ENCODE peak calls at places on chromosomes 7 and 10, in six cellular contexts. G is mesendoderm, W is H9, X is IMR-90, S is mesenchymal stem cell, Z is neuronal stem cell. F is an unnamed sample.
A peak's percentile ranks its signal among the peaks of the same experiment; 100 is the strongest.

GRCh38 chr10:23512355-23513058 is 73.6 kb downstream of the OTUD1 start:
- DNase-seq in X (peak; percentile 57), G (peak; percentile 10), W (no peak), Z (no peak), S (peak; percentile 80), F (no peak)

GRCh38 chr10:74981831-74982633 is 129.4 kb upstream of the SAMD8 start:
- DNase-seq in X (no peak), W (no peak), S (no peak), G (no peak), Z (no peak), F (no peak)

GRCh38 chr7:6228865-6229264 is 43.6 kb downstream of the CYTH3 start:
- DNase-seq in X (peak; percentile 74), G (no peak), S (peak; percentile 87), W (no peak), Z (no peak), F (no peak)

GRCh38 chr7:73487486-73487885 is 34.6 kb downstream of the BAZ1B start:
- DNase-seq in X (peak; percentile 6), Z (no peak), G (no peak), W (no peak), S (peak; percentile 3), F (no peak)

GRCh38 chr10:102752934-102753664 is 9.4 kb downstream of the WBP1L start:
- DNase-seq in W (peak; percentile 49), Z (no peak), G (peak; percentile 83), X (peak; percentile 83), S (peak; percentile 91), F (no peak)

GRCh38 chr7:106781828-106782544 is 83.1 kb upstream of the PIK3CG start:
- DNase-seq in G (no peak), Z (no peak), W (no peak), S (no peak), X (no peak), F (no peak)

GRCh38 chr7:18206331-18206730 is 178.7 kb upstream of the PRPS1L1 start:
- DNase-seq in X (no peak), Z (no peak), W (no peak), G (no peak), S (no peak), F (no peak)

GRCh38 chr7:128017880-128018845 is 13.1 kb downstream of the LRRC4 start:
- DNase-seq in S (no peak), X (peak; percentile 51), Z (no peak), G (no peak), W (no peak), F (no peak)

GRCh38 chr7:43694399-43694748 is 34.9 kb downstream of the COA1 start:
- DNase-seq in G (no peak), X (peak; percentile 92), Z (no peak), S (peak; percentile 88), W (no peak), F (no peak)

GRCh38 chr10:87818505-87819273 is 663 bp upstream of the ATAD1 start:
- DNase-seq in S (peak; percentile 59), G (peak; percentile 89), X (peak; percentile 43), W (peak; percentile 38), Z (peak; percentile 17), F (no peak)

GRCh38 chr10:120634629-120635028 is 177.6 kb downstream of the PLPP4 start:
- DNase-seq in Z (no peak), S (no peak), X (no peak), W (peak; percentile 87), G (peak; percentile 80), F (peak; percentile 54)

GRCh38 chr10:48495282-48496045 is 109.4 kb downstream of the ARHGAP22 start:
- DNase-seq in G (no peak), S (no peak), X (no peak), W (no peak), Z (no peak), F (no peak)

GRCh38 chr10:48656928-48657327 is 27.7 kb upstream of the WDFY4 start:
- DNase-seq in G (no peak), W (no peak), X (no peak), S (no peak), Z (no peak), F (no peak)

GRCh38 chr7:94687810-94688209 is 31.9 kb upstream of the SGCE start:
- DNase-seq in X (peak; percentile 39), G (peak; percentile 19), Z (no peak), W (no peak), S (peak; percentile 55), F (no peak)

GRCh38 chr10:112827951-112828350 is 122.1 kb upstream of the TCF7L2 start:
- DNase-seq in G (no peak), Z (no peak), X (peak; percentile 10), W (no peak), S (no peak), F (no peak)

GRCh38 chr10:19819419-19820033 is 3.3 kb downstream of the PLXDC2 start:
- DNase-seq in Z (peak; percentile 31), W (no peak), S (peak; percentile 75), X (peak; percentile 43), G (no peak), F (no peak)

GRCh38 chr10:85623342-85623741 is 743.3 kb downstream of the GRID1 start:
- DNase-seq in X (no peak), S (no peak), G (no peak), Z (no peak), W (peak; percentile 17), F (no peak)

GRCh38 chr10:76403876-76404275 is 972.5 kb downstream of the LRMDA start:
- DNase-seq in W (no peak), X (peak; percentile 36), Z (no peak), G (no peak), S (no peak), F (no peak)

GRCh38 chr10:101031796-101032636 is 982 bp downstream of the SFXN3 start:
- DNase-seq in S (peak; percentile 88), W (peak; percentile 81), X (peak; percentile 63), G (peak; percentile 82), Z (no peak), F (peak; percentile 83)

GRCh38 chr10:77670817-77671443 is 33.3 kb upstream of the KCNMA1 start:
- DNase-seq in X (no peak), W (no peak), G (no peak), Z (no peak), S (no peak), F (peak; percentile 38)

GRCh38 chr10:77673086-77673485 is 35.5 kb upstream of the KCNMA1 start:
- DNase-seq in S (peak; percentile 12), X (peak; percentile 10), W (no peak), G (no peak), Z (no peak), F (no peak)

GRCh38 chr10:77669892-77670291 is 32.3 kb upstream of the KCNMA1 start:
- DNase-seq in Z (no peak), G (no peak), X (peak; percentile 27), S (peak; percentile 14), W (no peak), F (no peak)

GRCh38 chr10:77673515-77674140 is 36.0 kb upstream of the KCNMA1 start:
- DNase-seq in W (no peak), X (no peak), S (no peak), G (no peak), Z (no peak), F (peak; percentile 33)

GRCh38 chr10:77671594-77672252 is 34.1 kb upstream of the KCNMA1 start:
- DNase-seq in S (no peak), X (no peak), Z (no peak), G (no peak), W (no peak), F (no peak)
- H3K4me1 ChIP-seq in S (no peaks in the 10 kb centered on the region), X (peaks cover 2% of the 10 kb centered on the region), Z (no peaks in the 10 kb centered on the region), G (no peaks in the 10 kb centered on the region), W (no peaks in the 10 kb centered on the region), F (peaks cover 6% of the 10 kb centered on the region)

GRCh38 chr10:14878266-14879054 is at the start of gene SUV39H2:
- DNase-seq in W (peak; percentile 96), S (peak; percentile 95), X (peak; percentile 91), G (peak; percentile 97), Z (peak; percentile 97), F (peak; percentile 87)
- H2BK5ac ChIP-seq in W (peak within 1 kb of the TSS; percentile 36), S (peak within 1 kb of the TSS; percentile 69), X (peak within 1 kb of the TSS; percentile 83), G (peak within 1 kb of the TSS; percentile 84), Z (peak within 1 kb of the TSS; percentile 96), F (peak within 1 kb of the TSS; percentile 90)

GRCh38 chr10:123475466-123475865 is 190.7 kb upstream of the GPR26 start:
- DNase-seq in G (no peak), W (no peak), Z (no peak), X (no peak), S (no peak), F (no peak)
- H3K4me1 ChIP-seq in G (no peaks in the 10 kb centered on the region), W (peaks cover 2% of the 10 kb centered on the region), Z (no peaks in the 10 kb centered on the region), X (no peaks in the 10 kb centered on the region), S (no peaks in the 10 kb centered on the region), F (peaks cover 4% of the 10 kb centered on the region)

GRCh38 chr10:125269716-125270115 is 109.4 kb upstream of the CTBP2 start:
- DNase-seq in S (no peak), G (no peak), Z (no peak), W (no peak), X (no peak), F (no peak)
- H2BK5ac ChIP-seq in S (no peak overlapping the region), G (no peak overlapping the region), Z (no peak overlapping the region), W (no peak overlapping the region), X (no peak overlapping the region), F (no peak overlapping the region)

GRCh38 chr7:129256221-129256620 is 31.4 kb downstream of the AHCYL2 start:
- DNase-seq in S (no peak), X (no peak), W (no peak), G (no peak), Z (no peak), F (no peak)
- H3K4me1 ChIP-seq in S (no peaks in the 10 kb centered on the region), X (peaks cover 3% of the 10 kb centered on the region), W (peaks cover 11% of the 10 kb centered on the region), G (peaks cover 3% of the 10 kb centered on the region), Z (peaks cover 20% of the 10 kb centered on the region), F (peaks cover 18% of the 10 kb centered on the region)

DNA sequence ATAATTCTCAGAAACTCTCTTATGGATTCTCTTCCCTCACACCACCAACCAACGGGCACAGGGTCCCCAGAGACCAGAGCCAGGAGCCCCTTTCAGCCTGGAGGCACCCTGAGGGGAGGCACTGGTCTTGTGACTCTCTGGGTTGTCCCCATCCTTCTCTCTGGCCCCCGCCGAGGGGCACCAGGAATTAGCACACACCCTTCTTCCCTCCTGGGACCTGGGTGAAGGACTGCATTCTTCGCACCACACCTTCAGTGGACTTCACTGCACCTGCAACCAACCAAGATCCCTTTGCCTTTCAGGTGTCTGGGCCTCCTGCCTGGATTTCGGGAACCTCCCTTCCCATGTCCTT is 22.1 kb downstream of the PLAC9 start:
- DNase-seq in S (no peak), G (no peak), Z (no peak), W (no peak), X (no peak), F (no peak)
- H2BK5ac ChIP-seq in S (no peak overlapping the region), G (no peak overlapping the region), Z (no peak overlapping the region), W (no peak overlapping the region), X (peak overlapping the region; percentile 87), F (no peak overlapping the region)

GRCh38 chr10:61935085-61935484 is 33.6 kb downstream of the ARID5B start:
- DNase-seq in X (no peak), W (no peak), S (peak; percentile 72), Z (no peak), G (no peak), F (no peak)

GRCh38 chr10:61933857-61934559 is 32.5 kb downstream of the ARID5B start:
- DNase-seq in Z (no peak), G (no peak), S (peak; percentile 18), W (no peak), X (no peak), F (no peak)

GRCh38 chr10:61939575-61940301 is 38.2 kb downstream of the ARID5B start:
- DNase-seq in S (peak; percentile 79), X (peak; percentile 90), G (no peak), Z (no peak), W (no peak), F (no peak)

GRCh38 chr10:61937631-61938284 is 36.3 kb downstream of the ARID5B start:
- DNase-seq in X (peak; percentile 68), Z (no peak), G (peak; percentile 22), W (no peak), S (peak; percentile 80), F (no peak)

GRCh38 chr10:61936770-61937169 is 35.3 kb downstream of the ARID5B start:
- DNase-seq in G (no peak), S (no peak), X (no peak), W (no peak), Z (no peak), F (no peak)
- H3K4me1 ChIP-seq in G (no peaks in the 10 kb centered on the region), S (peaks cover 1% of the 10 kb centered on the region), X (peaks cover 15% of the 10 kb centered on the region), W (no peaks in the 10 kb centered on the region), Z (peaks cover 22% of the 10 kb centered on the region), F (no peaks in the 10 kb centered on the region)